ENCODE peak calls at places on chromosomes 1 and 21, in five cellular contexts. One of them, this sample, is unnamed.

GRCh38 chr1:36301220-36301619 is 4.9 kb upstream of the SH3D21 start:
- DNase-seq in IMR-90: no peak
- DNase-seq in A549: no peak
- DNase-seq in HepG2: no peak
- DNase-seq in K562: no peak
- DNase-seq in this sample: no peak

GRCh38 chr1:9308236-9308635 is 15.5 kb downstream of the SPSB1 start:
- DNase-seq in HepG2: no peak
- DNase-seq in IMR-90: no peak
- DNase-seq in A549: no peak
- DNase-seq in K562: no peak
- DNase-seq in this sample: no peak

GRCh38 chr1:11881749-11882441 is 23.1 kb upstream of the NPPB start:
- DNase-seq in K562: peak; percentile 81
- DNase-seq in A549: no peak
- DNase-seq in HepG2: no peak
- DNase-seq in IMR-90: no peak
- DNase-seq in this sample: no peak

GRCh38 chr1:162349635-162350330 is 26.9 kb downstream of the SPATA46 start:
- DNase-seq in HepG2: no peak
- DNase-seq in IMR-90: peak; percentile 77
- DNase-seq in A549: peak; percentile 33
- DNase-seq in K562: peak; percentile 44
- DNase-seq in this sample: no peak

GRCh38 chr1:50266509-50266908 is 156.7 kb downstream of the DMRTA2 start:
- DNase-seq in IMR-90: no peak
- DNase-seq in K562: no peak
- DNase-seq in HepG2: no peak
- DNase-seq in A549: no peak
- DNase-seq in this sample: no peak

GRCh38 chr1:3435666-3436065 is 18.8 kb upstream of the ARHGEF16 start:
- DNase-seq in IMR-90: no peak
- DNase-seq in HepG2: no peak
- DNase-seq in K562: no peak
- DNase-seq in A549: no peak
- DNase-seq in this sample: no peak

GRCh38 chr1:241688940-241689368 is 36.9 kb downstream of the WDR64 start:
- DNase-seq in A549: no peak
- DNase-seq in K562: peak; percentile 66
- DNase-seq in HepG2: no peak
- DNase-seq in IMR-90: peak; percentile 26
- DNase-seq in this sample: no peak

GRCh38 chr1:227379555-227379892 is 61.2 kb upstream of the CDC42BPA start:
- DNase-seq in K562: no peak
- DNase-seq in HepG2: no peak
- DNase-seq in A549: no peak
- DNase-seq in IMR-90: no peak
- DNase-seq in this sample: no peak

GRCh38 chr1:167301355-167301754 is 80.7 kb downstream of the POU2F1 start:
- DNase-seq in A549: no peak
- DNase-seq in HepG2: no peak
- DNase-seq in IMR-90: no peak
- DNase-seq in K562: no peak
- DNase-seq in this sample: no peak

GRCh38 chr1:83763281-83764095 is 235.4 kb downstream of the TTLL7 start:
- DNase-seq in K562: no peak
- DNase-seq in HepG2: no peak
- DNase-seq in A549: no peak
- DNase-seq in IMR-90: no peak
- DNase-seq in this sample: no peak

GRCh38 chr1:210233216-210233494 is 559 bp downstream of the SERTAD4 start:
- DNase-seq in IMR-90: no peak
- DNase-seq in HepG2: no peak
- DNase-seq in K562: no peak
- DNase-seq in A549: no peak
- DNase-seq in this sample: no peak

GRCh38 chr1:93670141-93670540 is 11.5 kb downstream of the BCAR3 start:
- DNase-seq in IMR-90: peak; percentile 90
- DNase-seq in A549: no peak
- DNase-seq in K562: no peak
- DNase-seq in HepG2: no peak
- DNase-seq in this sample: no peak

GRCh38 chr21:41217656-41218380 is 49.9 kb downstream of the BACE2 start:
- DNase-seq in HepG2: no peak
- DNase-seq in IMR-90: peak; percentile 74
- DNase-seq in A549: no peak
- DNase-seq in K562: peak; percentile 42
- DNase-seq in this sample: no peak

GRCh38 chr1:203117611-203118575 is 9.6 kb upstream of the ADORA1 start:
- DNase-seq in IMR-90: peak; percentile 50
- DNase-seq in HepG2: peak; percentile 30
- DNase-seq in A549: peak; percentile 93
- DNase-seq in K562: peak; percentile 78
- DNase-seq in this sample: peak; percentile 76

GRCh38 chr1:161274874-161275273 is 16.3 kb downstream of the PCP4L1 start:
- DNase-seq in K562: no peak
- DNase-seq in A549: no peak
- DNase-seq in HepG2: no peak
- DNase-seq in IMR-90: no peak
- DNase-seq in this sample: no peak

GRCh38 chr1:30675761-30676160 is 47.6 kb downstream of the MATN1 start:
- DNase-seq in HepG2: no peak
- DNase-seq in IMR-90: peak; percentile 63
- DNase-seq in K562: no peak
- DNase-seq in A549: no peak
- DNase-seq in this sample: no peak

GRCh38 chr1:25821630-25822091 is 1.9 kb downstream of the MTFR1L start:
- DNase-seq in A549: no peak
- DNase-seq in HepG2: no peak
- DNase-seq in K562: peak; percentile 63
- DNase-seq in IMR-90: peak; percentile 62
- DNase-seq in this sample: no peak

GRCh38 chr1:29559055-29559454 is 322.7 kb downstream of the PTPRU start:
- DNase-seq in A549: no peak
- DNase-seq in HepG2: no peak
- DNase-seq in IMR-90: no peak
- DNase-seq in K562: no peak
- DNase-seq in this sample: no peak

GRCh38 chr1:159071970-159072582 is 4.5 kb downstream of the AIM2 start:
- DNase-seq in HepG2: peak; percentile 38
- DNase-seq in K562: peak; percentile 68
- DNase-seq in A549: peak; percentile 40
- DNase-seq in IMR-90: peak; percentile 80
- DNase-seq in this sample: no peak

GRCh38 chr1:48803474-48803873 is 26.8 kb upstream of the BEND5 start:
- DNase-seq in HepG2: no peak
- DNase-seq in A549: no peak
- DNase-seq in IMR-90: no peak
- DNase-seq in K562: no peak
- DNase-seq in this sample: no peak

GRCh38 chr1:87612966-87613365 is 284.3 kb downstream of the LMO4 start:
- DNase-seq in K562: no peak
- DNase-seq in HepG2: no peak
- DNase-seq in IMR-90: no peak
- DNase-seq in A549: no peak
- DNase-seq in this sample: no peak

GRCh38 chr1:177824508-177824982 is 145.3 kb downstream of the SEC16B start:
- DNase-seq in K562: no peak
- DNase-seq in A549: no peak
- DNase-seq in HepG2: no peak
- DNase-seq in IMR-90: no peak
- DNase-seq in this sample: no peak

GRCh38 chr1:165463978-165464377 is 19.1 kb upstream of the RXRG start:
- DNase-seq in K562: no peak
- DNase-seq in A549: no peak
- DNase-seq in IMR-90: no peak
- DNase-seq in HepG2: no peak
- DNase-seq in this sample: no peak

GRCh38 chr1:3474421-3474820 is 20.0 kb downstream of the ARHGEF16 start:
- DNase-seq in IMR-90: no peak
- DNase-seq in A549: no peak
- DNase-seq in K562: no peak
- DNase-seq in HepG2: no peak
- DNase-seq in this sample: no peak

GRCh38 chr1:21296509-21297354 is 6.5 kb upstream of the ECE1 start:
- DNase-seq in A549: no peak
- DNase-seq in K562: no peak
- DNase-seq in HepG2: no peak
- DNase-seq in IMR-90: no peak
- DNase-seq in this sample: no peak

GRCh38 chr1:45116820-45117219 is 89.6 kb downstream of the ZSWIM5 start:
- DNase-seq in A549: no peak
- DNase-seq in K562: no peak
- DNase-seq in IMR-90: no peak
- DNase-seq in HepG2: no peak
- DNase-seq in this sample: no peak

GRCh38 chr1:40861227-40862003 is 748 bp downstream of the CITED4 start:
- DNase-seq in K562: no peak
- DNase-seq in IMR-90: peak; percentile 48
- DNase-seq in HepG2: no peak
- DNase-seq in A549: no peak
- DNase-seq in this sample: no peak

GRCh38 chr1:227889047-227889862 is 58.5 kb downstream of the WNT9A start:
- DNase-seq in K562: peak; percentile 76
- DNase-seq in IMR-90: no peak
- DNase-seq in A549: no peak
- DNase-seq in HepG2: no peak
- DNase-seq in this sample: peak; percentile 47

GRCh38 chr1:38047603-38048146 is 1.1 kb upstream of the POU3F1 start:
- DNase-seq in A549: no peak
- DNase-seq in HepG2: no peak
- DNase-seq in IMR-90: peak; percentile 56
- DNase-seq in K562: no peak
- DNase-seq in this sample: peak; percentile 72

GRCh38 chr1:88608139-88608943 is 75.7 kb upstream of the PKN2 start:
- DNase-seq in IMR-90: peak; percentile 37
- DNase-seq in K562: peak; percentile 52
- DNase-seq in A549: peak; percentile 21
- DNase-seq in HepG2: peak; percentile 22
- DNase-seq in this sample: no peak

GRCh38 chr1:89896105-89896942 is 75.5 kb downstream of the LRRC8D start:
- DNase-seq in K562: peak; percentile 96
- DNase-seq in HepG2: no peak
- DNase-seq in A549: no peak
- DNase-seq in IMR-90: no peak
- DNase-seq in this sample: no peak

DNA sequence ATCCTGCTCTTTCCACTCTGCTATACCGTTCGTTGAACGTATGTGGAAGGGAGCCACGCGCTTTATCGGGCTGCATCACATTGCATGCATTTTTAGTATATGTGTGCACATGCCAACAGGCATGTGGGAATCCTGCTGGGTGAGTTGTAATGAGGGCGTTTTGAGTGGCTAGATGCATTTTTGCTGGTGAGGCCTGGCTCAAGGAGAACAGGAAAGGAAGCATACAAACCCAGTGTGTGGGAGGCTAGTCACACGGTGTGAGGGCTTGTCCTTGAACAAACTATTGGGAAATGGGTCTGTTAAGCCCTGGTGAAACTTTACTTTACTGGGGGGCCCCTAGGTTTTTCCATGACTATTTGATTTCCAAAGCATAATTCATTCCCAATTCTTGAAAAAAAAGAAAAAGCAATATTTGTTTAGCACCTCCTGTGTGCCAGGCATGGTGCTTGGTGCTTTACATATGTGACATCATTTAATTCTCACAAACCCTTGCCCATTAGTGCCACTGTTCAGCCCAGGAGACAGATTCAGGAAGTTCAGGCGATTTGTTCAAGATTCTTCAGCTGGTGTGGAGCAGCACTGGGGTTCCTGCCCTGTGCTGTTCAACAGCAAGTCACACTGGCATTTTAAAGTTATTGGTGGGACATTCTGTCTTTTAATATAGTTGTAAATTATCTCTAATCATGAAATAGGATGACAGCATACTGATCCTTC is 25.6 kb upstream of the JUN start:
- DNase-seq in HepG2: peak; percentile 65
- DNase-seq in K562: no peak
- DNase-seq in IMR-90: peak; percentile 73
- DNase-seq in A549: no peak
- DNase-seq in this sample: no peak
- TF ChIP-seq RAD21 in HepG2: no peak
- TF ChIP-seq RAD21 in K562: no peak
- TF ChIP-seq RAD21 in IMR-90: no peak
- TF ChIP-seq RAD21 in A549: no peak
- TF ChIP-seq RAD21 in this sample: no peak

GRCh38 chr1:1628656-1629429 is 3.1 kb upstream of the MMP23B start:
- DNase-seq in IMR-90: no peak
- DNase-seq in K562: no peak
- DNase-seq in A549: no peak
- DNase-seq in HepG2: no peak
- DNase-seq in this sample: peak; percentile 83
- TF ChIP-seq RAD21 in IMR-90: no peak
- TF ChIP-seq RAD21 in K562: no peak
- TF ChIP-seq RAD21 in A549: no peak
- TF ChIP-seq RAD21 in HepG2: no peak
- TF ChIP-seq RAD21 in this sample: no peak

GRCh38 chr1:235139315-235139714 is 10.7 kb upstream of the TOMM20 start:
- DNase-seq in HepG2: no peak
- DNase-seq in K562: no peak
- DNase-seq in IMR-90: no peak
- DNase-seq in A549: no peak
- DNase-seq in this sample: no peak
- TF ChIP-seq RAD21 in HepG2: no peak
- TF ChIP-seq RAD21 in K562: no peak
- TF ChIP-seq RAD21 in IMR-90: no peak
- TF ChIP-seq RAD21 in A549: no peak
- TF ChIP-seq RAD21 in this sample: no peak

GRCh38 chr1:192147626-192148025 is 10.6 kb upstream of the RGS18 start:
- DNase-seq in HepG2: no peak
- DNase-seq in A549: no peak
- DNase-seq in K562: no peak
- DNase-seq in IMR-90: peak; percentile 43
- DNase-seq in this sample: no peak
- TF ChIP-seq RAD21 in HepG2: no peak
- TF ChIP-seq RAD21 in A549: no peak
- TF ChIP-seq RAD21 in K562: no peak
- TF ChIP-seq RAD21 in IMR-90: no peak
- TF ChIP-seq RAD21 in this sample: no peak

This sample was measured in H1.